ENCODE peak calls at places on chromosomes 12 and 14, in seven cellular contexts. Y, R, T, K, F, W and A are unnamed samples.

GRCh38 chr12:54980341-54980740 is 4.2 kb downstream of the TESPA1 start:
- DNase-seq in Y (no peak), R (no peak), T (no peak), K (peak), F (no peak), W (no peak), A (no peak)

GRCh38 chr12:64142784-64143183 is 79.3 kb downstream of the KICS2 start:
- DNase-seq in Y (no peak), R (no peak), T (no peak), K (no peak), F (no peak), W (peak), A (no peak)

GRCh38 chr14:104268725-104269436 is 130.5 kb downstream of the KIF26A start:
- DNase-seq in Y (no peak), R (no peak), T (no peak), K (no peak), F (no peak), W (peak), A (no peak)

GRCh38 chr14:101118746-101119610 is 215.5 kb upstream of the RTL1 start:
- DNase-seq in Y (no peak), R (peak), T (peak), K (no peak), F (no peak), W (no peak), A (no peak)

GRCh38 chr14:65137648-65138317 is 35.5 kb upstream of the MAX start:
- DNase-seq in Y (no peak), R (no peak), T (no peak), K (no peak), F (no peak), W (no peak), A (no peak)

GRCh38 chr12:1374296-1374695 is 220.1 kb downstream of the FBXL14 start:
- DNase-seq in Y (peak), R (no peak), T (no peak), K (no peak), F (no peak), W (no peak), A (no peak)

GRCh38 chr12:513446-513845 is 53.7 kb downstream of the B4GALNT3 start:
- DNase-seq in Y (no peak), R (no peak), T (no peak), K (no peak), F (no peak), W (peak), A (no peak)

GRCh38 chr12:95504140-95504539 is 30.2 kb downstream of the METAP2 start:
- DNase-seq in Y (no peak), R (no peak), T (no peak), K (no peak), F (no peak), W (no peak), A (no peak)

GRCh38 chr12:19382111-19382526 is 57.2 kb upstream of the AEBP2 start:
- DNase-seq in Y (peak), R (no peak), T (no peak), K (peak), F (peak), W (peak), A (no peak)

GRCh38 chr12:52506858-52507715 is 13.1 kb downstream of the KRT5 start:
- DNase-seq in Y (peak), R (no peak), T (no peak), K (no peak), F (peak), W (peak), A (peak)

GRCh38 chr12:27844427-27845090 is 64.5 kb upstream of the MANSC4 start:
- DNase-seq in Y (no peak), R (no peak), T (no peak), K (no peak), F (peak), W (no peak), A (no peak)

GRCh38 chr14:94374749-94375148 is 13.7 kb downstream of the SERPINA1 start:
- DNase-seq in Y (no peak), R (no peak), T (no peak), K (no peak), F (no peak), W (no peak), A (no peak)

GRCh38 chr12:6612247-6612646 is 5.1 kb upstream of the CHD4 start:
- DNase-seq in Y (no peak), R (no peak), T (no peak), K (peak), F (no peak), W (no peak), A (peak)

GRCh38 chr12:93363854-93364297 is 13.8 kb upstream of the NUDT4 start:
- DNase-seq in Y (no peak), R (no peak), T (no peak), K (no peak), F (no peak), W (no peak), A (peak)

GRCh38 chr12:98653866-98654493 is 8.9 kb downstream of the APAF1 start:
- DNase-seq in Y (peak), R (no peak), T (no peak), K (no peak), F (peak), W (peak), A (peak)

GRCh38 chr12:56723889-56724659 is 1.0 kb downstream of the NACA start:
- DNase-seq in Y (peak), R (peak), T (peak), K (peak), F (peak), W (peak), A (no peak)

GRCh38 chr12:6392499-6392898 is 8.5 kb downstream of the LTBR start:
- DNase-seq in Y (no peak), R (no peak), T (no peak), K (no peak), F (no peak), W (no peak), A (no peak)

GRCh38 chr14:20434701-20435453 is 1.1 kb downstream of the KLHL33 start:
- DNase-seq in Y (no peak), R (peak), T (no peak), K (no peak), F (no peak), W (no peak), A (no peak)

GRCh38 chr12:56160160-56160763 is 2.1 kb downstream of the MYL6 start:
- DNase-seq in Y (no peak), R (no peak), T (no peak), K (peak), F (no peak), W (peak), A (peak)

GRCh38 chr14:75757644-75758402 is 96.8 kb downstream of the TTLL5 start:
- DNase-seq in Y (no peak), R (no peak), T (no peak), K (no peak), F (no peak), W (no peak), A (no peak)

GRCh38 chr12:46267618-46268348 is 1.1 kb downstream of the SLC38A1 start:
- DNase-seq in Y (peak), R (peak), T (no peak), K (peak), F (peak), W (no peak), A (no peak)

GRCh38 chr14:84493779-84494178 is 1036.2 kb upstream of the FLRT2 start:
- DNase-seq in Y (peak), R (no peak), T (no peak), K (no peak), F (peak), W (peak), A (no peak)

GRCh38 chr12:52203126-52203921 is 11.5 kb upstream of the KRT80 start:
- DNase-seq in Y (peak), R (peak), T (peak), K (no peak), F (peak), W (peak), A (no peak)

GRCh38 chr12:89235189-89235993 is 116.9 kb downstream of the DUSP6 start:
- DNase-seq in Y (no peak), R (no peak), T (no peak), K (no peak), F (no peak), W (no peak), A (peak)

GRCh38 chr12:100668939-100669536 is 95.6 kb downstream of the GAS2L3 start:
- DNase-seq in Y (peak), R (peak), T (peak), K (no peak), F (peak), W (peak), A (peak)

GRCh38 chr14:53156238-53156637 is 3.1 kb upstream of the DDHD1 start:
- DNase-seq in Y (no peak), R (no peak), T (no peak), K (no peak), F (no peak), W (no peak), A (no peak)

GRCh38 chr12:111753144-111753881 is 13.4 kb upstream of the ALDH2 start:
- DNase-seq in Y (peak), R (peak), T (peak), K (no peak), F (peak), W (peak), A (no peak)

GRCh38 chr12:120536064-120536791 is 2.1 kb downstream of the RNF10 start:
- DNase-seq in Y (no peak), R (no peak), T (no peak), K (peak), F (no peak), W (no peak), A (no peak)

GRCh38 chr12:104569348-104570173 is 112.8 kb downstream of the CHST11 start:
- DNase-seq in Y (no peak), R (no peak), T (no peak), K (peak), F (no peak), W (no peak), A (peak)

GRCh38 chr12:109604902-109605536 is 31.4 kb downstream of the MVK start:
- DNase-seq in Y (no peak), R (no peak), T (no peak), K (no peak), F (no peak), W (peak), A (no peak)

GRCh38 chr12:113766133-113766879 is 199.8 kb downstream of the RBM19 start:
- DNase-seq in Y (no peak), R (no peak), T (no peak), K (no peak), F (no peak), W (no peak), A (no peak)

GRCh38 chr14:52553002-52553670 is 500 bp downstream of the GPR137C start:
- DNase-seq in Y (no peak), R (peak), T (no peak), K (peak), F (peak), W (peak), A (no peak)

GRCh38 chr14:59964251-59965007 is 44.5 kb downstream of the LRRC9 start:
- DNase-seq in Y (peak), R (no peak), T (no peak), K (no peak), F (peak), W (peak), A (peak)
- H3K4me3 ChIP-seq in Y (no peak), R (peak), T (no peak), K (no peak), F (no peak), W (no peak), A (no peak)

GRCh38 chr14:68976160-68977067 is 2.7 kb downstream of the ACTN1 start:
- DNase-seq in Y (peak), R (peak), T (no peak), K (no peak), F (no peak), W (no peak), A (no peak)
- H3K4me3 ChIP-seq in Y (peak), R (peak), T (no peak), K (no peak), F (peak), W (no peak), A (no peak)

GRCh38 chr14:58646479-58646878 is 8.7 kb downstream of the DACT1 start:
- DNase-seq in Y (no peak), R (no peak), T (no peak), K (no peak), F (no peak), W (no peak), A (no peak)
- H3K4me3 ChIP-seq in Y (no peak), R (no peak), T (no peak), K (no peak), F (no peak), W (no peak), A (no peak)

DNA sequence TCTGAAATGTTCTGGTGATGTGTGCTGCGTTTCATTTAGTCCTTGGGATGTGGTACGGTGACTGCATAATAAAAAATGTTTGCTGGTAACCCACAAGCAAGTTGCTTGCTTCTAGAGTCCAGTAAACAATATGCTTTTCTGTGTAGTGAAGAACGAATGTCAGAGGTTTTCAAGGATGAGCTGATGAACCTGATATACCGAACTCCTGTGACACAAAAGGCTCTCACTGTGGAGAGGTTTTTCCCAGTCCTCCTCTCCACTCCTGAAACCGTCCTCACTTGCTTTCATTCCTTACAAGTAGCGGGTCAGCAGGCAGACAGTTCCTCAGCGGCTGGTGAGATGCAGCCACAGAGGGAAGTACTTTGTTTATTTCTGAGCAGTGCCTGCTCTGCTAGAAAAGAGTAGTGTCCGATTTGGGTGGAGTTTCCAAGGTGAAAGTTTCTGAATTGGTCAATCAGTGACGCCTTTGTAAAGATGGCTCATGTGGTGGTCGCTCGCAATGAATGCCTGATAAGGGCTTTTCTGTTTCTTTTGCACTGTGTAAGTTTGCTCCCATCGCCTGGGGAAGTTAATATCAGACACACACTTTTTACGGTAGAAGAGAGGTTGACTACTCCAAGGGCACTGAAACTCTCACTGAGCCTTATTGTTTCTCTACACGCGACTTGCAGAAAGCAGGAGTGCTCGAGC is 3.0 kb downstream of the ETV6 start:
- DNase-seq in Y (peak), R (no peak), T (no peak), K (no peak), F (peak), W (no peak), A (no peak)
- H3K4me3 ChIP-seq in Y (peak), R (peak), T (peak), K (peak), F (peak), W (no peak), A (no peak)

GRCh38 chr12:14885718-14886201 is at the start of gene MGP:
- DNase-seq in Y (peak), R (peak), T (peak), K (no peak), F (peak), W (no peak), A (no peak)
- H3K4me3 ChIP-seq in Y (peak), R (peak), T (no peak), K (no peak), F (peak), W (no peak), A (no peak)